ENCODE peak calls at places on chromosomes 12 and 14, in seven cellular contexts. O, Z, E, U, R, M and Q are unnamed samples.

GRCh38 chr12:79692249-79692619 is 1.5 kb upstream of the PAWR start:
- DNase-seq in O (no peak), Z (no peak), E (no peak), U (no peak), R (no peak), M (no peak), Q (no peak)

GRCh38 chr12:69343885-69344612 is 4.1 kb upstream of the LYZ start:
- DNase-seq in O (no peak), Z (no peak), E (no peak), U (no peak), R (no peak), M (no peak), Q (no peak)

GRCh38 chr12:57760347-57760982 is 5.6 kb downstream of the MARCHF9 start:
- DNase-seq in O (peak), Z (no peak), E (no peak), U (no peak), R (no peak), M (no peak), Q (no peak)

GRCh38 chr12:120669055-120669828 is 17.7 kb upstream of the MLEC start:
- DNase-seq in O (peak), Z (no peak), E (no peak), U (no peak), R (no peak), M (no peak), Q (no peak)

GRCh38 chr12:123139926-123140674 is 10.8 kb downstream of the PITPNM2 start:
- DNase-seq in O (no peak), Z (no peak), E (no peak), U (no peak), R (no peak), M (no peak), Q (peak)

GRCh38 chr14:69525896-69526295 is 41.4 kb downstream of the PLEKHD1 start:
- DNase-seq in O (no peak), Z (no peak), E (no peak), U (no peak), R (no peak), M (no peak), Q (no peak)

GRCh38 chr14:96126339-96126770 is 78.3 kb upstream of the BDKRB2 start:
- DNase-seq in O (peak), Z (no peak), E (peak), U (no peak), R (no peak), M (no peak), Q (no peak)

GRCh38 chr12:121334513-121335343 is 17.5 kb downstream of the ANAPC5 start:
- DNase-seq in O (no peak), Z (peak), E (no peak), U (peak), R (peak), M (peak), Q (peak)

GRCh38 chr12:53101931-53102781 is 1.1 kb upstream of the SOAT2 start:
- DNase-seq in O (no peak), Z (no peak), E (no peak), U (no peak), R (no peak), M (no peak), Q (no peak)

GRCh38 chr12:71771069-71771468 is 16.4 kb downstream of the RAB21 start:
- DNase-seq in O (no peak), Z (no peak), E (no peak), U (no peak), R (no peak), M (no peak), Q (no peak)

GRCh38 chr14:23095196-23096108 is at the start of gene C14orf119:
- DNase-seq in O (no peak), Z (peak), E (peak), U (peak), R (no peak), M (peak), Q (no peak)

GRCh38 chr14:99125616-99126431 is 146.2 kb downstream of the BCL11B start:
- DNase-seq in O (peak), Z (no peak), E (no peak), U (no peak), R (no peak), M (no peak), Q (no peak)

GRCh38 chr12:119870462-119870861 is 6.7 kb downstream of the CIT start:
- DNase-seq in O (no peak), Z (peak), E (no peak), U (no peak), R (no peak), M (no peak), Q (peak)

GRCh38 chr12:54983536-54984102 is 943 bp downstream of the TESPA1 start:
- DNase-seq in O (no peak), Z (no peak), E (peak), U (no peak), R (no peak), M (no peak), Q (no peak)

GRCh38 chr14:61656341-61656740 is 39.0 kb upstream of the HIF1A start:
- DNase-seq in O (no peak), Z (no peak), E (no peak), U (no peak), R (no peak), M (no peak), Q (no peak)

GRCh38 chr12:53067074-53067992 is 11.9 kb downstream of the SPRYD3 start:
- DNase-seq in O (no peak), Z (no peak), E (no peak), U (no peak), R (no peak), M (no peak), Q (no peak)

GRCh38 chr14:45686771-45687170 is 433.8 kb upstream of the MIS18BP1 start:
- DNase-seq in O (no peak), Z (no peak), E (no peak), U (no peak), R (no peak), M (no peak), Q (no peak)

GRCh38 chr12:49789992-49790391 is 38.2 kb downstream of the NCKAP5L start:
- DNase-seq in O (no peak), Z (no peak), E (no peak), U (no peak), R (peak), M (no peak), Q (no peak)

GRCh38 chr12:57229634-57230380 is at the start of gene SHMT2:
- DNase-seq in O (peak), Z (peak), E (peak), U (peak), R (peak), M (peak), Q (peak)

GRCh38 chr14:104302794-104303405 is 164.5 kb downstream of the KIF26A start:
- DNase-seq in O (no peak), Z (no peak), E (no peak), U (no peak), R (no peak), M (no peak), Q (no peak)

GRCh38 chr12:65881965-65882413 is 57.7 kb downstream of the HMGA2 start:
- DNase-seq in O (no peak), Z (no peak), E (no peak), U (no peak), R (no peak), M (peak), Q (no peak)